ENCODE peak calls at places on chromosome 6, in six cellular contexts. B is GM23248, L is MM.1S, S is HCT116, A is K562, Q is fibroblast of lung. D is an unnamed sample.

GRCh38 chr6:162055365-162055764 is 672.2 kb downstream of the PRKN start:
- DNase-seq in Q (no peak), S (no peak), B (no peak), A (no peak), L (no peak), D (no peak)

GRCh38 chr6:137738197-137738596 is 128.9 kb upstream of the TNFAIP3 start:
- DNase-seq in B (peak), S (no peak), A (no peak), Q (peak), L (no peak), D (no peak)

GRCh38 chr6:157861814-157862213 is 38.8 kb downstream of the SNX9 start:
- DNase-seq in B (peak), A (peak), L (no peak), Q (peak), S (no peak), D (no peak)

GRCh38 chr6:109453594-109454482 is 1.7 kb downstream of the MICAL1 start:
- DNase-seq in S (no peak), B (peak), L (no peak), Q (no peak), A (no peak), D (no peak)

GRCh38 chr6:76942203-76942971 is 520.9 kb downstream of the HTR1B start:
- DNase-seq in S (no peak), A (no peak), L (no peak), B (peak), Q (no peak), D (no peak)

GRCh38 chr6:151806757-151807512 is 547 bp upstream of the ESR1 start:
- DNase-seq in L (peak), B (peak), S (no peak), A (no peak), Q (peak), D (no peak)

GRCh38 chr6:115241373-115241772 is 819.3 kb downstream of the FRK start:
- DNase-seq in A (no peak), L (no peak), Q (no peak), S (no peak), B (no peak), D (no peak)

GRCh38 chr6:120355822-120356221 is 978.5 kb downstream of the TBC1D32 start:
- DNase-seq in B (peak), Q (peak), A (no peak), S (no peak), L (no peak), D (no peak)

GRCh38 chr6:74334722-74335121 is 638.7 kb downstream of the CD109 start:
- DNase-seq in L (no peak), B (no peak), A (no peak), Q (no peak), S (no peak), D (no peak)

GRCh38 chr6:34305982-34306702 is 57.3 kb upstream of the SMIM29 start:
- DNase-seq in B (no peak), S (no peak), Q (peak), L (no peak), A (peak), D (no peak)

GRCh38 chr6:161308075-161308655 is 34.3 kb upstream of the AGPAT4 start:
- DNase-seq in Q (no peak), B (no peak), A (peak), L (no peak), S (no peak), D (no peak)

GRCh38 chr6:33192671-33193602 is 670 bp upstream of the COL11A2 start:
- DNase-seq in A (no peak), L (no peak), B (peak), Q (peak), S (no peak), D (peak)

GRCh38 chr6:122472022-122472340 is 374 bp upstream of the SERINC1 start:
- DNase-seq in A (no peak), S (no peak), Q (no peak), B (no peak), L (no peak), D (no peak)

GRCh38 chr6:56953597-56954388 is 1.1 kb upstream of the BEND6 start:
- DNase-seq in A (peak), Q (no peak), L (peak), S (no peak), B (peak), D (peak)

GRCh38 chr6:112218563-112218962 is 35.8 kb downstream of the LAMA4 start:
- DNase-seq in Q (peak), L (no peak), S (no peak), A (no peak), B (peak), D (no peak)

GRCh38 chr6:129516787-129517186 is 193.2 kb downstream of the ARHGAP18 start:
- DNase-seq in S (no peak), L (no peak), B (no peak), A (no peak), Q (no peak), D (no peak)

GRCh38 chr6:16505711-16506362 is 255.4 kb downstream of the ATXN1 start:
- DNase-seq in Q (peak), L (no peak), A (no peak), B (peak), S (no peak), D (no peak)

GRCh38 chr6:143260857-143261256 is 189.6 kb downstream of the ADAT2 start:
- DNase-seq in A (no peak), L (no peak), Q (peak), S (no peak), B (peak), D (no peak)

GRCh38 chr6:142322504-142323198 is 20.8 kb downstream of the ADGRG6 start:
- DNase-seq in A (no peak), Q (no peak), S (no peak), B (no peak), L (no peak), D (no peak)

GRCh38 chr6:6006428-6007310 is at the start of gene NRN1:
- DNase-seq in L (peak), A (no peak), S (no peak), B (peak), Q (no peak), D (peak)
- TF ChIP-seq EZH2 in L (no peak), A (no peak), S (no peak), B (no peak), Q (peak), D (peak)

GRCh38 chr6:140921366-140922226 is 1211.1 kb upstream of the GJE1 start:
- DNase-seq in S (peak), B (peak), A (peak), Q (peak), L (peak), D (peak)
- H2AFZ ChIP-seq in S (peak), B (peak), A (no peak), Q (peak), L (no peak), D (peak)

GRCh38 chr6:146351018-146351417 is 192.6 kb upstream of the RAB32 start:
- DNase-seq in B (no peak), S (no peak), Q (no peak), L (no peak), A (no peak), D (no peak)

GRCh38 chr6:146345582-146345981 is 198.1 kb upstream of the RAB32 start:
- DNase-seq in S (no peak), A (no peak), L (no peak), B (no peak), Q (no peak), D (no peak)

GRCh38 chr6:146347690-146348089 is 195.9 kb upstream of the RAB32 start:
- DNase-seq in A (no peak), Q (no peak), B (no peak), L (no peak), S (no peak), D (no peak)

GRCh38 chr6:146352163-146352562 is 191.5 kb upstream of the RAB32 start:
- DNase-seq in B (no peak), S (no peak), L (no peak), A (no peak), Q (no peak), D (no peak)

DNA sequence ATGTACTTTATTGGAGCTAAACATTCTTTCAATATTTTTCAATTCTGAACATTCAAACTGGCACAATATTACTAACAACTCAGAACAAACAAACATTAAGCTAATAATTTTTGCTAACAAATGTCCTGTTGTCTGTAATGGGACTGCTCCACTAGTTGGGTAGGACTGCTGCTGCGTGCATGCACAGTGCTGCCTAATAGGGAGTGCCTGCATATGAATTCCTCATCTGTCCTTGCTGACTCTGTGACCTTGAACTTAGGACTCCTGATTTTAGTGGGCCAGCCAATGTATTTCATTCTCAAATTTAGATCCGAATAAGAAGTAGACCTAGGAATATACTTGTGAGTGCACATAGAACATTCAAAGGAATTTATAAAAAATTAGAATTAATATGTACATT is 196.5 kb upstream of the RAB32 start:
- DNase-seq in Q (no peak), B (no peak), A (no peak), S (no peak), L (no peak), D (no peak)
- H3K27ac ChIP-seq in Q (no peak), B (no peak), A (no peak), S (no peak), L (no peak), D (no peak)

DNA sequence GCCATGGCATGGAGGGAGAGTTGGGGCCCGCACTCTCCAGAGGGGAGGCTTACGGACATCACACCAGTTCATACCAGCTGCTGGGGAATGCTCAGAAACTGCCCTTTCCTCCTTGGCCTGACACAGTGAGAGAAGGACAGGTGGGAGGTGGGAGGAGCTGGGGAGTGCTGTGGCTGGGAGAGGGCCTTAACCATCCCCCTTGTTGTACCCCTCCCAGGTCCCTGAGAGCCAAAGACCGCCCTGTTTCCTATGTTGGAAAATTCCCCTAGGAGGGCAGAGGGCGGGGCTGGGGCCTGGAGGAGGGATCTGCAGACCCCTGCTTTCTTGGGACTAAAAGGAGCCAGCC is 24.1 kb downstream of the FOXP4 start:
- DNase-seq in S (no peak), Q (no peak), A (no peak), L (no peak), B (no peak), D (peak)
- TF ChIP-seq EZH2 in S (no peak), Q (no peak), A (no peak), L (no peak), B (no peak), D (no peak)

DNA sequence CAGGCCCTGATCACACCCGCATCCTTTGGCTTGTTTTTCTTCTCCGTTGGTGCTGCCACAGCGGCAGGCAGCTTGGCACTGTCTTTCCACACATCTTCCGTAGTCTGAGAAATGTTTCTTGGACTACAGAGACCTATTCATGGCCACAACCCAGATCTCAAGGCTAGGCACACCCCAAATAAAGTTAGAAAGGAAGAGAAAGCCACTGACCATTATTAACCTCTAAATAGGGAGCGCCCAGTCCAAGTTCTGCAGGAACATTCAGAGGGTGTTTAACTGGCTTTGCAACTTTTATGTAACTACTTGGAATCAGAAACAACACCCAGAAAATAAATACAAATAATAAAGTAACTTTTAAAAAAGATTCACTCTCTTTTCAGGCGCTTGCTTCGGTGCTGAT is 124.8 kb upstream of the NEDD9 start:
- DNase-seq in A (no peak), B (no peak), L (no peak), Q (no peak), S (no peak), D (no peak)
- H2AFZ ChIP-seq in A (no peak), B (no peak), L (no peak), Q (no peak), S (no peak), D (peak)

GRCh38 chr6:5511924-5512323 is 250.6 kb downstream of the FARS2 start:
- DNase-seq in A (peak), Q (peak), L (no peak), B (peak), S (no peak), D (peak)
- H3K27ac ChIP-seq in A (no peak), Q (no peak), L (no peak), B (peak), S (no peak), D (no peak)